ENCODE peak calls at places on chromosomes 1 and 21, in seven cellular contexts. One of them, this sample, is unnamed.
A peak's percentile ranks its signal among the peaks of the same experiment; 100 is the strongest.

GRCh38 chr1:214264196-214264595 is 16.8 kb upstream of the SMYD2 start:
- DNase-seq in right cardiac atrium: no peak
- DNase-seq in activated CD8-positive, alpha-beta memory T cell treated with anti-CD3 and anti-CD28 coated beads for 48 hours: no peak
- DNase-seq in dermis microvascular lymphatic vessel endothelial cell: no peak
- DNase-seq in stimulated activated CD8-positive, alpha-beta memory T cell treated with anti-CD3 and anti-CD28 coated beads, Interleukin-15, amount 100 ng/mL, for 1 hour: no peak
- DNase-seq in OCI-M1: no peak
- DNase-seq in AG09319: no peak
- DNase-seq in this sample: no peak

GRCh38 chr21:43922949-43923348 is 57.9 kb downstream of the AGPAT3 start:
- DNase-seq in right cardiac atrium: peak; percentile 61
- DNase-seq in activated CD8-positive, alpha-beta memory T cell treated with anti-CD3 and anti-CD28 coated beads for 48 hours: no peak
- DNase-seq in dermis microvascular lymphatic vessel endothelial cell: no peak
- DNase-seq in stimulated activated CD8-positive, alpha-beta memory T cell treated with anti-CD3 and anti-CD28 coated beads, Interleukin-15, amount 100 ng/mL, for 1 hour: no peak
- DNase-seq in OCI-M1: no peak
- DNase-seq in AG09319: no peak
- DNase-seq in this sample: no peak

GRCh38 chr1:39305555-39305954 is 101.1 kb downstream of the MACF1 start:
- DNase-seq in right cardiac atrium: no peak
- DNase-seq in activated CD8-positive, alpha-beta memory T cell treated with anti-CD3 and anti-CD28 coated beads for 48 hours: no peak
- DNase-seq in dermis microvascular lymphatic vessel endothelial cell: no peak
- DNase-seq in stimulated activated CD8-positive, alpha-beta memory T cell treated with anti-CD3 and anti-CD28 coated beads, Interleukin-15, amount 100 ng/mL, for 1 hour: no peak
- DNase-seq in OCI-M1: no peak
- DNase-seq in AG09319: no peak
- DNase-seq in this sample: no peak

GRCh38 chr1:12650001-12650421 is 6.1 kb downstream of the AADACL4 start:
- DNase-seq in right cardiac atrium: no peak
- DNase-seq in activated CD8-positive, alpha-beta memory T cell treated with anti-CD3 and anti-CD28 coated beads for 48 hours: no peak
- DNase-seq in dermis microvascular lymphatic vessel endothelial cell: no peak
- DNase-seq in stimulated activated CD8-positive, alpha-beta memory T cell treated with anti-CD3 and anti-CD28 coated beads, Interleukin-15, amount 100 ng/mL, for 1 hour: no peak
- DNase-seq in OCI-M1: peak; percentile 17
- DNase-seq in AG09319: no peak
- DNase-seq in this sample: no peak

GRCh38 chr1:219792337-219793021 is 135.9 kb downstream of the SLC30A10 start:
- DNase-seq in right cardiac atrium: no peak
- DNase-seq in activated CD8-positive, alpha-beta memory T cell treated with anti-CD3 and anti-CD28 coated beads for 48 hours: no peak
- DNase-seq in dermis microvascular lymphatic vessel endothelial cell: no peak
- DNase-seq in stimulated activated CD8-positive, alpha-beta memory T cell treated with anti-CD3 and anti-CD28 coated beads, Interleukin-15, amount 100 ng/mL, for 1 hour: no peak
- DNase-seq in OCI-M1: no peak
- DNase-seq in AG09319: peak; percentile 74
- DNase-seq in this sample: no peak

GRCh38 chr1:10681296-10682113 is 114.9 kb downstream of the CASZ1 start:
- DNase-seq in right cardiac atrium: no peak
- DNase-seq in activated CD8-positive, alpha-beta memory T cell treated with anti-CD3 and anti-CD28 coated beads for 48 hours: no peak
- DNase-seq in dermis microvascular lymphatic vessel endothelial cell: no peak
- DNase-seq in stimulated activated CD8-positive, alpha-beta memory T cell treated with anti-CD3 and anti-CD28 coated beads, Interleukin-15, amount 100 ng/mL, for 1 hour: no peak
- DNase-seq in OCI-M1: no peak
- DNase-seq in AG09319: no peak
- DNase-seq in this sample: no peak

GRCh38 chr1:151713044-151713443 is 3.6 kb downstream of the CELF3 start:
- DNase-seq in right cardiac atrium: no peak
- DNase-seq in activated CD8-positive, alpha-beta memory T cell treated with anti-CD3 and anti-CD28 coated beads for 48 hours: no peak
- DNase-seq in dermis microvascular lymphatic vessel endothelial cell: no peak
- DNase-seq in stimulated activated CD8-positive, alpha-beta memory T cell treated with anti-CD3 and anti-CD28 coated beads, Interleukin-15, amount 100 ng/mL, for 1 hour: no peak
- DNase-seq in OCI-M1: no peak
- DNase-seq in AG09319: no peak
- DNase-seq in this sample: no peak

GRCh38 chr1:33943978-33944377 is 80.1 kb downstream of the HMGB4 start:
- DNase-seq in right cardiac atrium: no peak
- DNase-seq in activated CD8-positive, alpha-beta memory T cell treated with anti-CD3 and anti-CD28 coated beads for 48 hours: no peak
- DNase-seq in dermis microvascular lymphatic vessel endothelial cell: no peak
- DNase-seq in stimulated activated CD8-positive, alpha-beta memory T cell treated with anti-CD3 and anti-CD28 coated beads, Interleukin-15, amount 100 ng/mL, for 1 hour: no peak
- DNase-seq in OCI-M1: no peak
- DNase-seq in AG09319: peak; percentile 71
- DNase-seq in this sample: no peak

GRCh38 chr1:31688233-31688918 is 15.4 kb downstream of the COL16A1 start:
- DNase-seq in right cardiac atrium: peak; percentile 47
- DNase-seq in activated CD8-positive, alpha-beta memory T cell treated with anti-CD3 and anti-CD28 coated beads for 48 hours: no peak
- DNase-seq in dermis microvascular lymphatic vessel endothelial cell: no peak
- DNase-seq in stimulated activated CD8-positive, alpha-beta memory T cell treated with anti-CD3 and anti-CD28 coated beads, Interleukin-15, amount 100 ng/mL, for 1 hour: no peak
- DNase-seq in OCI-M1: no peak
- DNase-seq in AG09319: no peak
- DNase-seq in this sample: no peak

GRCh38 chr21:27649746-27650145 is 682.9 kb upstream of the ADAMTS5 start:
- DNase-seq in right cardiac atrium: no peak
- DNase-seq in activated CD8-positive, alpha-beta memory T cell treated with anti-CD3 and anti-CD28 coated beads for 48 hours: no peak
- DNase-seq in dermis microvascular lymphatic vessel endothelial cell: no peak
- DNase-seq in stimulated activated CD8-positive, alpha-beta memory T cell treated with anti-CD3 and anti-CD28 coated beads, Interleukin-15, amount 100 ng/mL, for 1 hour: no peak
- DNase-seq in OCI-M1: no peak
- DNase-seq in AG09319: no peak
- DNase-seq in this sample: no peak

GRCh38 chr1:68167211-68167610 is 65.1 kb downstream of the WLS start:
- DNase-seq in right cardiac atrium: no peak
- DNase-seq in activated CD8-positive, alpha-beta memory T cell treated with anti-CD3 and anti-CD28 coated beads for 48 hours: no peak
- DNase-seq in dermis microvascular lymphatic vessel endothelial cell: no peak
- DNase-seq in stimulated activated CD8-positive, alpha-beta memory T cell treated with anti-CD3 and anti-CD28 coated beads, Interleukin-15, amount 100 ng/mL, for 1 hour: no peak
- DNase-seq in OCI-M1: no peak
- DNase-seq in AG09319: no peak
- DNase-seq in this sample: no peak

GRCh38 chr1:215526147-215526845 is 40.8 kb upstream of the KCTD3 start:
- DNase-seq in right cardiac atrium: no peak
- DNase-seq in activated CD8-positive, alpha-beta memory T cell treated with anti-CD3 and anti-CD28 coated beads for 48 hours: no peak
- DNase-seq in dermis microvascular lymphatic vessel endothelial cell: peak; percentile 38
- DNase-seq in stimulated activated CD8-positive, alpha-beta memory T cell treated with anti-CD3 and anti-CD28 coated beads, Interleukin-15, amount 100 ng/mL, for 1 hour: no peak
- DNase-seq in OCI-M1: peak; percentile 79
- DNase-seq in AG09319: no peak
- DNase-seq in this sample: peak; percentile 54

GRCh38 chr1:19257178-19257914 is 5.7 kb downstream of the MRTO4 start:
- DNase-seq in right cardiac atrium: no peak
- DNase-seq in activated CD8-positive, alpha-beta memory T cell treated with anti-CD3 and anti-CD28 coated beads for 48 hours: no peak
- DNase-seq in dermis microvascular lymphatic vessel endothelial cell: no peak
- DNase-seq in stimulated activated CD8-positive, alpha-beta memory T cell treated with anti-CD3 and anti-CD28 coated beads, Interleukin-15, amount 100 ng/mL, for 1 hour: no peak
- DNase-seq in OCI-M1: no peak
- DNase-seq in AG09319: no peak
- DNase-seq in this sample: no peak

GRCh38 chr1:43671626-43672330 is 21.8 kb downstream of the KDM4A start:
- DNase-seq in right cardiac atrium: no peak
- DNase-seq in activated CD8-positive, alpha-beta memory T cell treated with anti-CD3 and anti-CD28 coated beads for 48 hours: no peak
- DNase-seq in dermis microvascular lymphatic vessel endothelial cell: no peak
- DNase-seq in stimulated activated CD8-positive, alpha-beta memory T cell treated with anti-CD3 and anti-CD28 coated beads, Interleukin-15, amount 100 ng/mL, for 1 hour: no peak
- DNase-seq in OCI-M1: no peak
- DNase-seq in AG09319: peak; percentile 36
- DNase-seq in this sample: no peak

GRCh38 chr1:100440075-100440809 is 87.9 kb downstream of the CDC14A start:
- DNase-seq in right cardiac atrium: peak; percentile 33
- DNase-seq in activated CD8-positive, alpha-beta memory T cell treated with anti-CD3 and anti-CD28 coated beads for 48 hours: peak; percentile 39
- DNase-seq in dermis microvascular lymphatic vessel endothelial cell: no peak
- DNase-seq in stimulated activated CD8-positive, alpha-beta memory T cell treated with anti-CD3 and anti-CD28 coated beads, Interleukin-15, amount 100 ng/mL, for 1 hour: peak; percentile 47
- DNase-seq in OCI-M1: peak; percentile 81
- DNase-seq in AG09319: no peak
- DNase-seq in this sample: no peak

GRCh38 chr1:46477153-46477929 is 12.3 kb upstream of the DMBX1 start:
- DNase-seq in right cardiac atrium: peak; percentile 87
- DNase-seq in activated CD8-positive, alpha-beta memory T cell treated with anti-CD3 and anti-CD28 coated beads for 48 hours: peak; percentile 45
- DNase-seq in dermis microvascular lymphatic vessel endothelial cell: peak; percentile 22
- DNase-seq in stimulated activated CD8-positive, alpha-beta memory T cell treated with anti-CD3 and anti-CD28 coated beads, Interleukin-15, amount 100 ng/mL, for 1 hour: peak; percentile 53
- DNase-seq in OCI-M1: peak; percentile 88
- DNase-seq in AG09319: peak; percentile 22
- DNase-seq in this sample: peak; percentile 64

GRCh38 chr21:46457801-46458314 is 833 bp upstream of the DIP2A start:
- DNase-seq in right cardiac atrium: peak; percentile 79
- DNase-seq in activated CD8-positive, alpha-beta memory T cell treated with anti-CD3 and anti-CD28 coated beads for 48 hours: no peak
- DNase-seq in dermis microvascular lymphatic vessel endothelial cell: no peak
- DNase-seq in stimulated activated CD8-positive, alpha-beta memory T cell treated with anti-CD3 and anti-CD28 coated beads, Interleukin-15, amount 100 ng/mL, for 1 hour: no peak
- DNase-seq in OCI-M1: peak; percentile 90
- DNase-seq in AG09319: no peak
- DNase-seq in this sample: peak; percentile 63

GRCh38 chr1:109253803-109254620 is 4.7 kb downstream of the CELSR2 start:
- DNase-seq in right cardiac atrium: peak; percentile 73
- DNase-seq in activated CD8-positive, alpha-beta memory T cell treated with anti-CD3 and anti-CD28 coated beads for 48 hours: no peak
- DNase-seq in dermis microvascular lymphatic vessel endothelial cell: no peak
- DNase-seq in stimulated activated CD8-positive, alpha-beta memory T cell treated with anti-CD3 and anti-CD28 coated beads, Interleukin-15, amount 100 ng/mL, for 1 hour: no peak
- DNase-seq in OCI-M1: peak; percentile 40
- DNase-seq in AG09319: no peak
- DNase-seq in this sample: no peak

GRCh38 chr1:167617100-167617949 is 12.7 kb upstream of the RCSD1 start:
- DNase-seq in right cardiac atrium: peak; percentile 65
- DNase-seq in activated CD8-positive, alpha-beta memory T cell treated with anti-CD3 and anti-CD28 coated beads for 48 hours: no peak
- DNase-seq in dermis microvascular lymphatic vessel endothelial cell: peak; percentile 71
- DNase-seq in stimulated activated CD8-positive, alpha-beta memory T cell treated with anti-CD3 and anti-CD28 coated beads, Interleukin-15, amount 100 ng/mL, for 1 hour: no peak
- DNase-seq in OCI-M1: peak; percentile 72
- DNase-seq in AG09319: no peak
- DNase-seq in this sample: no peak

GRCh38 chr1:54804471-54805132 is 3.5 kb upstream of the TTC22 start:
- DNase-seq in right cardiac atrium: no peak
- DNase-seq in activated CD8-positive, alpha-beta memory T cell treated with anti-CD3 and anti-CD28 coated beads for 48 hours: no peak
- DNase-seq in dermis microvascular lymphatic vessel endothelial cell: no peak
- DNase-seq in stimulated activated CD8-positive, alpha-beta memory T cell treated with anti-CD3 and anti-CD28 coated beads, Interleukin-15, amount 100 ng/mL, for 1 hour: no peak
- DNase-seq in OCI-M1: no peak
- DNase-seq in AG09319: no peak
- DNase-seq in this sample: no peak

GRCh38 chr1:30879126-30879786 is 29.3 kb downstream of the SDC3 start:
- DNase-seq in right cardiac atrium: no peak
- DNase-seq in activated CD8-positive, alpha-beta memory T cell treated with anti-CD3 and anti-CD28 coated beads for 48 hours: no peak
- DNase-seq in dermis microvascular lymphatic vessel endothelial cell: no peak
- DNase-seq in stimulated activated CD8-positive, alpha-beta memory T cell treated with anti-CD3 and anti-CD28 coated beads, Interleukin-15, amount 100 ng/mL, for 1 hour: no peak
- DNase-seq in OCI-M1: no peak
- DNase-seq in AG09319: no peak
- DNase-seq in this sample: no peak

GRCh38 chr21:35169574-35169973 is 120.5 kb upstream of the RUNX1 start:
- DNase-seq in right cardiac atrium: no peak
- DNase-seq in activated CD8-positive, alpha-beta memory T cell treated with anti-CD3 and anti-CD28 coated beads for 48 hours: no peak
- DNase-seq in dermis microvascular lymphatic vessel endothelial cell: no peak
- DNase-seq in stimulated activated CD8-positive, alpha-beta memory T cell treated with anti-CD3 and anti-CD28 coated beads, Interleukin-15, amount 100 ng/mL, for 1 hour: no peak
- DNase-seq in OCI-M1: no peak
- DNase-seq in AG09319: no peak
- DNase-seq in this sample: no peak

GRCh38 chr1:173328961-173329360 is 121.8 kb upstream of the TNFSF4 start:
- DNase-seq in right cardiac atrium: no peak
- DNase-seq in activated CD8-positive, alpha-beta memory T cell treated with anti-CD3 and anti-CD28 coated beads for 48 hours: no peak
- DNase-seq in dermis microvascular lymphatic vessel endothelial cell: no peak
- DNase-seq in stimulated activated CD8-positive, alpha-beta memory T cell treated with anti-CD3 and anti-CD28 coated beads, Interleukin-15, amount 100 ng/mL, for 1 hour: no peak
- DNase-seq in OCI-M1: no peak
- DNase-seq in AG09319: no peak
- DNase-seq in this sample: no peak

GRCh38 chr21:38474124-38474523 is 24.2 kb downstream of the ERG start:
- DNase-seq in right cardiac atrium: no peak
- DNase-seq in activated CD8-positive, alpha-beta memory T cell treated with anti-CD3 and anti-CD28 coated beads for 48 hours: no peak
- DNase-seq in dermis microvascular lymphatic vessel endothelial cell: no peak
- DNase-seq in stimulated activated CD8-positive, alpha-beta memory T cell treated with anti-CD3 and anti-CD28 coated beads, Interleukin-15, amount 100 ng/mL, for 1 hour: no peak
- DNase-seq in OCI-M1: no peak
- DNase-seq in AG09319: no peak
- DNase-seq in this sample: no peak

GRCh38 chr1:230896719-230897118 is 28.4 kb upstream of the C1orf198 start:
- DNase-seq in right cardiac atrium: no peak
- DNase-seq in activated CD8-positive, alpha-beta memory T cell treated with anti-CD3 and anti-CD28 coated beads for 48 hours: no peak
- DNase-seq in dermis microvascular lymphatic vessel endothelial cell: no peak
- DNase-seq in stimulated activated CD8-positive, alpha-beta memory T cell treated with anti-CD3 and anti-CD28 coated beads, Interleukin-15, amount 100 ng/mL, for 1 hour: no peak
- DNase-seq in OCI-M1: no peak
- DNase-seq in AG09319: no peak
- DNase-seq in this sample: no peak

GRCh38 chr1:185644531-185644930 is 89.7 kb upstream of the HMCN1 start:
- DNase-seq in right cardiac atrium: no peak
- DNase-seq in activated CD8-positive, alpha-beta memory T cell treated with anti-CD3 and anti-CD28 coated beads for 48 hours: no peak
- DNase-seq in dermis microvascular lymphatic vessel endothelial cell: no peak
- DNase-seq in stimulated activated CD8-positive, alpha-beta memory T cell treated with anti-CD3 and anti-CD28 coated beads, Interleukin-15, amount 100 ng/mL, for 1 hour: no peak
- DNase-seq in OCI-M1: no peak
- DNase-seq in AG09319: no peak
- DNase-seq in this sample: no peak

GRCh38 chr1:117967472-117967871 is 37.9 kb downstream of the WDR3 start:
- DNase-seq in right cardiac atrium: no peak
- DNase-seq in activated CD8-positive, alpha-beta memory T cell treated with anti-CD3 and anti-CD28 coated beads for 48 hours: no peak
- DNase-seq in dermis microvascular lymphatic vessel endothelial cell: no peak
- DNase-seq in stimulated activated CD8-positive, alpha-beta memory T cell treated with anti-CD3 and anti-CD28 coated beads, Interleukin-15, amount 100 ng/mL, for 1 hour: no peak
- DNase-seq in OCI-M1: peak; percentile 69
- DNase-seq in AG09319: peak; percentile 29
- DNase-seq in this sample: peak; percentile 15

GRCh38 chr1:10424034-10424433 is 6.2 kb upstream of the CENPS start:
- DNase-seq in right cardiac atrium: peak; percentile 68
- DNase-seq in activated CD8-positive, alpha-beta memory T cell treated with anti-CD3 and anti-CD28 coated beads for 48 hours: no peak
- DNase-seq in dermis microvascular lymphatic vessel endothelial cell: no peak
- DNase-seq in stimulated activated CD8-positive, alpha-beta memory T cell treated with anti-CD3 and anti-CD28 coated beads, Interleukin-15, amount 100 ng/mL, for 1 hour: no peak
- DNase-seq in OCI-M1: no peak
- DNase-seq in AG09319: no peak
- DNase-seq in this sample: no peak

GRCh38 chr1:204431310-204432184 is 19.9 kb upstream of the PPP1R15B start:
- DNase-seq in right cardiac atrium: peak; percentile 95
- DNase-seq in activated CD8-positive, alpha-beta memory T cell treated with anti-CD3 and anti-CD28 coated beads for 48 hours: no peak
- DNase-seq in dermis microvascular lymphatic vessel endothelial cell: peak; percentile 77
- DNase-seq in stimulated activated CD8-positive, alpha-beta memory T cell treated with anti-CD3 and anti-CD28 coated beads, Interleukin-15, amount 100 ng/mL, for 1 hour: peak; percentile 63
- DNase-seq in OCI-M1: peak; percentile 78
- DNase-seq in AG09319: no peak
- DNase-seq in this sample: peak; percentile 75